ENCODE peak calls at places on chromosomes 12 and 14, in ten cellular contexts. S is IMR-90; V is heart right ventricle; L is H7; O is fibroblast of lung; F is astrocyte; P is PC-3; R is CD4-positive, CD25-positive, alpha-beta regulatory T cell; W is effector memory CD4-positive, alpha-beta T cell; T is cardiac fibroblast. Q is an unnamed sample.
A peak's percentile ranks its signal among the peaks of the same experiment; 100 is the strongest.

GRCh38 chr12:62642509-62642908 is 175.9 kb downstream of the MON2 start:
- DNase-seq in L (no peak), W (no peak), V (no peak), F (no peak), R (no peak), T (no peak), P (no peak), S (no peak), O (no peak), Q (no peak)

GRCh38 chr12:120761581-120761980 is 36.0 kb downstream of the ACADS start:
- DNase-seq in R (no peak), S (peak; percentile 57), F (peak; percentile 38), V (no peak), P (no peak), L (no peak), O (peak; percentile 39), W (no peak), T (peak; percentile 84), Q (peak; percentile 95)

GRCh38 chr14:74579447-74580274 is 32.4 kb downstream of the LTBP2 start:
- DNase-seq in V (no peak), O (peak; percentile 95), R (no peak), W (no peak), T (peak; percentile 85), F (peak; percentile 94), P (peak; percentile 97), L (no peak), S (peak; percentile 94), Q (peak; percentile 81)

GRCh38 chr14:24430682-24431568 is 1.2 kb downstream of the KHNYN start:
- DNase-seq in O (peak; percentile 28), V (peak; percentile 52), P (peak; percentile 28), R (peak; percentile 62), S (peak; percentile 59), W (peak; percentile 55), T (peak; percentile 73), F (no peak), L (peak; percentile 78), Q (peak; percentile 66)

GRCh38 chr14:74595006-74595735 is 16.9 kb downstream of the LTBP2 start:
- DNase-seq in P (no peak), V (peak; percentile 81), R (no peak), T (peak; percentile 87), W (no peak), S (peak; percentile 73), F (peak; percentile 75), L (peak; percentile 51), O (peak; percentile 84), Q (peak; percentile 88)

GRCh38 chr14:89952581-89952980 is 1.9 kb downstream of the EFCAB11 start:
- DNase-seq in P (no peak), W (no peak), S (no peak), O (no peak), F (no peak), R (no peak), L (no peak), T (no peak), V (no peak), Q (no peak)

GRCh38 chr12:5088586-5089264 is 45.0 kb downstream of the KCNA5 start:
- DNase-seq in O (peak; percentile 78), S (peak; percentile 91), T (peak; percentile 78), F (peak; percentile 72), V (peak; percentile 18), W (no peak), R (no peak), P (peak; percentile 34), L (no peak), Q (peak; percentile 78)

GRCh38 chr12:11508699-11509098 is 113.3 kb upstream of the PRB2 start:
- DNase-seq in W (no peak), P (peak; percentile 4), R (no peak), V (no peak), O (peak; percentile 77), L (no peak), S (peak; percentile 45), F (peak; percentile 67), T (no peak), Q (peak; percentile 9)

GRCh38 chr12:546920-547845 is 87.4 kb downstream of the B4GALNT3 start:
- DNase-seq in R (peak; percentile 47), T (peak; percentile 59), F (no peak), V (peak; percentile 80), O (peak; percentile 27), P (peak; percentile 67), S (peak; percentile 26), L (peak; percentile 97), W (peak; percentile 53), Q (peak; percentile 45)

GRCh38 chr14:103281496-103282231 is 52.4 kb upstream of the EIF5 start:
- DNase-seq in L (peak; percentile 87), P (peak; percentile 63), O (peak; percentile 40), W (no peak), S (peak; percentile 62), R (no peak), T (peak; percentile 69), V (no peak), F (peak; percentile 20), Q (peak; percentile 88)

GRCh38 chr12:125015680-125016310 is 22.4 kb downstream of the BRI3BP start:
- DNase-seq in S (no peak), P (no peak), W (no peak), T (no peak), V (no peak), R (no peak), L (no peak), O (peak; percentile 78), F (peak; percentile 70), Q (no peak)

GRCh38 chr14:24100197-24100981 is 6.3 kb downstream of the PCK2 start:
- DNase-seq in F (no peak), T (no peak), P (no peak), S (no peak), O (no peak), W (no peak), R (no peak), L (no peak), V (no peak), Q (no peak)

GRCh38 chr12:122031342-122032216 is 9.9 kb downstream of the BCL7A start:
- DNase-seq in R (peak; percentile 8), W (no peak), V (peak; percentile 59), P (peak; percentile 59), F (no peak), T (peak; percentile 36), S (no peak), L (peak; percentile 95), O (no peak), Q (no peak)

GRCh38 chr14:71932229-71932951 is at the start of gene RGS6:
- DNase-seq in S (no peak), O (peak; percentile 21), V (peak; percentile 54), P (peak; percentile 72), W (no peak), F (peak; percentile 4), T (peak; percentile 8), L (peak; percentile 93), R (no peak), Q (no peak)

GRCh38 chr12:42482820-42483533 is 106.6 kb downstream of the PRICKLE1 start:
- DNase-seq in T (peak; percentile 76), V (peak; percentile 86), P (peak; percentile 73), L (peak; percentile 95), R (no peak), O (peak; percentile 61), F (peak; percentile 45), S (peak; percentile 65), W (no peak), Q (peak; percentile 58)

GRCh38 chr12:63410197-63410596 is 258.1 kb downstream of the DPY19L2 start:
- DNase-seq in F (no peak), L (no peak), O (no peak), R (no peak), P (no peak), S (no peak), W (no peak), V (no peak), T (no peak), Q (no peak)

GRCh38 chr14:34237098-34237497 is 224.9 kb downstream of the SPTSSA start:
- DNase-seq in O (no peak), T (no peak), L (no peak), R (no peak), S (no peak), F (no peak), V (no peak), P (peak; percentile 92), W (no peak), Q (peak; percentile 52)

GRCh38 chr12:94202245-94203180 is 54.1 kb downstream of the PLXNC1 start:
- DNase-seq in W (no peak), P (no peak), R (no peak), T (no peak), V (no peak), F (no peak), S (no peak), L (no peak), O (no peak), Q (no peak)
- H3K4me3 ChIP-seq in W (no peak overlapping the region), P (no peak overlapping the region), R (no peak overlapping the region), T (no peak overlapping the region), V (no peak overlapping the region), F (no peak overlapping the region), S (no peak overlapping the region), L (no peak overlapping the region), O (no peak overlapping the region), Q (no peak overlapping the region)

GRCh38 chr14:38616959-38617358 is 361.1 kb upstream of the CLEC14A start:
- DNase-seq in R (no peak), P (peak; percentile 15), V (no peak), T (peak; percentile 1), O (no peak), S (peak; percentile 7), W (no peak), F (no peak), L (no peak), Q (no peak)

GRCh38 chr14:38623661-38624060 is 367.8 kb upstream of the CLEC14A start:
- DNase-seq in F (no peak), O (peak; percentile 15), P (peak; percentile 1), R (no peak), T (no peak), V (no peak), W (no peak), S (no peak), L (no peak), Q (peak; percentile 14)

DNA sequence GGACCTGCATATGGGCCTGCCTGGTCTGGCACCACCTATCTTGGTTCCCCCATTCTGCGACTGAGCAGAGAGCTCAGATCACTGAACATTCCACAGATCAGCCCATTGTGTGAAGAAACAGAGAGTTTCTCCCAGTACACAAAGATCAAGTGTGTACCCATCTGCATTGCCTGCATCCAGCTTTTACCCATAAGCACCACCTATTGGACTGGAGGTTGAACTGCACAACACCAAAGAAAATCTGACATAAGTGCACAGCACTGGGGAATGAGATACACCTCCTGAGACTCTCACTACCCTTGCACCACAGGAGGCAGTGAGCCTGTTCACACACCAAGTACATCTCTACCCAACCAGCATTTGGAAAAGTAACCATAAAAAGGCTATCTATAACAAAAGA is 362.6 kb upstream of the CLEC14A start:
- DNase-seq in L (no peak), V (no peak), P (no peak), T (no peak), O (no peak), F (no peak), S (no peak), R (no peak), W (no peak), Q (no peak)
- H3K4me3 ChIP-seq in L (no peak overlapping the region), V (no peak overlapping the region), P (no peak overlapping the region), T (no peak overlapping the region), O (no peak overlapping the region), F (no peak overlapping the region), S (no peak overlapping the region), R (no peak overlapping the region), W (no peak overlapping the region), Q (no peak overlapping the region)

GRCh38 chr14:32329690-32330290 is 692 bp downstream of the AKAP6 start:
- DNase-seq in R (no peak), O (no peak), V (no peak), P (no peak), L (no peak), W (no peak), T (no peak), S (no peak), F (no peak), Q (no peak)
- H3K4me3 ChIP-seq in R (no peak overlapping the region), O (no peak overlapping the region), V (no peak overlapping the region), P (no peak overlapping the region), L (no peak overlapping the region), W (no peak overlapping the region), T (no peak overlapping the region), S (no peak overlapping the region), F (no peak overlapping the region), Q (no peak overlapping the region)

GRCh38 chr14:47675239-47675488 is 241 bp downstream of the MDGA2 start:
- DNase-seq in O (no peak), T (no peak), L (no peak), R (no peak), P (no peak), F (no peak), S (no peak), V (no peak), W (no peak), Q (no peak)
- H3K4me3 ChIP-seq in O (no peak overlapping the region), T (no peak overlapping the region), L (peak overlapping the region; percentile 71), R (no peak overlapping the region), P (no peak overlapping the region), F (peak overlapping the region; percentile 51), S (no peak overlapping the region), V (peak overlapping the region; percentile 38), W (no peak overlapping the region), Q (no peak overlapping the region)